ENCODE peak calls at places on chromosomes 4 and X, in ten cellular contexts. One of them, this sample, is unnamed.

GRCh38 chr4:114782842-114783595 is 184.4 kb downstream of the UGT8 start:
- DNase-seq in AG09309: no peak
- DNase-seq in T-helper 17 cell: no peak
- DNase-seq in small intestine: no peak
- DNase-seq in T-helper 9 cell: no peak
- DNase-seq in T-helper 1 cell: no peak
- DNase-seq in mesenteric fat pad: no peak
- DNase-seq in neural crest cell: no peak
- DNase-seq in DMS53: no peak
- DNase-seq in fibroblast of the aortic adventitia: no peak
- DNase-seq in this sample: no peak

GRCh38 chr4:145904413-145905177 is 34.0 kb downstream of the ZNF827 start:
- DNase-seq in DMS53: no peak
- DNase-seq in AG09309: no peak
- DNase-seq in T-helper 1 cell: no peak
- DNase-seq in small intestine: peak
- DNase-seq in fibroblast of the aortic adventitia: no peak
- DNase-seq in T-helper 17 cell: no peak
- DNase-seq in mesenteric fat pad: no peak
- DNase-seq in T-helper 9 cell: no peak
- DNase-seq in neural crest cell: no peak
- DNase-seq in this sample: no peak

GRCh38 chr4:184812651-184813181 is 13.1 kb downstream of the ACSL1 start:
- DNase-seq in mesenteric fat pad: no peak
- DNase-seq in T-helper 1 cell: no peak
- DNase-seq in T-helper 9 cell: no peak
- DNase-seq in small intestine: no peak
- DNase-seq in T-helper 17 cell: no peak
- DNase-seq in AG09309: no peak
- DNase-seq in fibroblast of the aortic adventitia: peak
- DNase-seq in DMS53: peak
- DNase-seq in neural crest cell: no peak
- DNase-seq in this sample: no peak

GRCh38 chrX:71616672-71617529 is 1.4 kb downstream of the CXCR3 start:
- DNase-seq in T-helper 1 cell: no peak
- DNase-seq in T-helper 9 cell: no peak
- DNase-seq in DMS53: peak
- DNase-seq in small intestine: peak
- DNase-seq in fibroblast of the aortic adventitia: no peak
- DNase-seq in T-helper 17 cell: no peak
- DNase-seq in mesenteric fat pad: no peak
- DNase-seq in neural crest cell: no peak
- DNase-seq in AG09309: no peak
- DNase-seq in this sample: no peak

GRCh38 chr4:168647976-168648375 is 151.1 kb downstream of the PALLD start:
- DNase-seq in neural crest cell: no peak
- DNase-seq in DMS53: no peak
- DNase-seq in T-helper 9 cell: no peak
- DNase-seq in small intestine: no peak
- DNase-seq in mesenteric fat pad: no peak
- DNase-seq in AG09309: no peak
- DNase-seq in fibroblast of the aortic adventitia: no peak
- DNase-seq in T-helper 1 cell: no peak
- DNase-seq in T-helper 17 cell: no peak
- DNase-seq in this sample: no peak

GRCh38 chr4:83516042-83516772 is 19.7 kb upstream of the GPAT3 start:
- DNase-seq in T-helper 1 cell: no peak
- DNase-seq in T-helper 9 cell: no peak
- DNase-seq in DMS53: no peak
- DNase-seq in mesenteric fat pad: no peak
- DNase-seq in AG09309: peak
- DNase-seq in small intestine: peak
- DNase-seq in neural crest cell: no peak
- DNase-seq in fibroblast of the aortic adventitia: peak
- DNase-seq in T-helper 17 cell: no peak
- DNase-seq in this sample: no peak

GRCh38 chr4:17721496-17722360 is 59.7 kb downstream of the FAM184B start:
- DNase-seq in T-helper 9 cell: no peak
- DNase-seq in AG09309: peak
- DNase-seq in neural crest cell: no peak
- DNase-seq in T-helper 17 cell: no peak
- DNase-seq in mesenteric fat pad: no peak
- DNase-seq in T-helper 1 cell: no peak
- DNase-seq in DMS53: no peak
- DNase-seq in fibroblast of the aortic adventitia: peak
- DNase-seq in small intestine: no peak
- DNase-seq in this sample: no peak

GRCh38 chr4:23888421-23889319 is 1.2 kb downstream of the PPARGC1A start:
- DNase-seq in neural crest cell: no peak
- DNase-seq in mesenteric fat pad: no peak
- DNase-seq in T-helper 9 cell: no peak
- DNase-seq in small intestine: peak
- DNase-seq in T-helper 17 cell: no peak
- DNase-seq in DMS53: peak
- DNase-seq in T-helper 1 cell: no peak
- DNase-seq in fibroblast of the aortic adventitia: peak
- DNase-seq in AG09309: no peak
- DNase-seq in this sample: peak

This sample was measured in hepatocyte.